ENCODE peak calls at places on chromosomes 12 and 14, in nine cellular contexts. K is neural progenitor cell; G is cerebellum; C is effector CD4-positive, alpha-beta T cell; Q is stimulated activated naive CD8-positive, alpha-beta T cell treated with anti-CD3 and anti-CD28 coated beads, Interleukin-15, amount 100 ng/mL, for 72 hours; N is HFF-Myc; D is EL; Y is activated CD8-positive, alpha-beta memory T cell treated with anti-CD3 and anti-CD28 coated beads for 4 hours; E is A172. T is an unnamed sample.

GRCh38 chr14:21528381-21529348 is 2.5 kb upstream of the SALL2 start:
- DNase-seq in K (no peak), G (no peak), C (no peak), Q (no peak), N (no peak), D (no peak), Y (no peak), E (no peak), T (no peak)

GRCh38 chr12:1013618-1014489 is 22.8 kb downstream of the ERC1 start:
- DNase-seq in K (no peak), G (no peak), C (no peak), Q (no peak), N (peak), D (peak), Y (no peak), E (peak), T (no peak)

GRCh38 chr12:88884600-88884999 is 304.3 kb upstream of the KITLG start:
- DNase-seq in K (no peak), G (no peak), C (no peak), Q (no peak), N (no peak), D (no peak), Y (no peak), E (no peak), T (no peak)

GRCh38 chr14:73397810-73398209 is 60.5 kb downstream of the NUMB start:
- DNase-seq in K (no peak), G (peak), C (no peak), Q (no peak), N (no peak), D (no peak), Y (no peak), E (no peak), T (no peak)

GRCh38 chr14:77307099-77307496 is 13.6 kb downstream of the POMT2 start:
- DNase-seq in K (no peak), G (no peak), C (no peak), Q (no peak), N (no peak), D (peak), Y (no peak), E (no peak), T (no peak)

GRCh38 chr14:65226824-65227604 is 124.7 kb upstream of the MAX start:
- DNase-seq in K (no peak), G (no peak), C (no peak), Q (no peak), N (no peak), D (peak), Y (no peak), E (no peak), T (no peak)

GRCh38 chr12:15469342-15469741 is 147.0 kb downstream of the PTPRO start:
- DNase-seq in K (no peak), G (no peak), C (no peak), Q (no peak), N (no peak), D (no peak), Y (no peak), E (no peak), T (no peak)

GRCh38 chr14:102691763-102692162 is 85.5 kb upstream of the TRAF3 start:
- DNase-seq in K (no peak), G (no peak), C (no peak), Q (no peak), N (no peak), D (no peak), Y (no peak), E (no peak), T (no peak)

GRCh38 chr12:94353130-94353529 is 106.5 kb downstream of the CEP83 start:
- DNase-seq in K (no peak), G (no peak), C (no peak), Q (no peak), N (no peak), D (no peak), Y (no peak), E (no peak), T (no peak)

GRCh38 chr12:106956048-106956935 is 585 bp downstream of the TMEM263 start:
- DNase-seq in K (peak), G (peak), C (peak), Q (peak), N (peak), D (peak), Y (no peak), E (peak), T (peak)

GRCh38 chr12:207804-208203 is 6.2 kb downstream of the SLC6A12 start:
- DNase-seq in K (no peak), G (no peak), C (no peak), Q (no peak), N (no peak), D (no peak), Y (no peak), E (no peak), T (no peak)

GRCh38 chr12:64080319-64081008 is 141.6 kb downstream of the KICS2 start:
- DNase-seq in K (no peak), G (no peak), C (no peak), Q (no peak), N (no peak), D (no peak), Y (no peak), E (no peak), T (no peak)

GRCh38 chr14:20477211-20477876 is 8.1 kb downstream of the PNP start:
- DNase-seq in K (no peak), G (no peak), C (peak), Q (no peak), N (no peak), D (peak), Y (no peak), E (peak), T (no peak)

GRCh38 chr14:84468153-84468552 is 1061.8 kb upstream of the FLRT2 start:
- DNase-seq in K (no peak), G (no peak), C (no peak), Q (no peak), N (peak), D (peak), Y (no peak), E (peak), T (no peak)

GRCh38 chr14:27002179-27002578 is 404.3 kb upstream of the NOVA1 start:
- DNase-seq in K (no peak), G (no peak), C (no peak), Q (no peak), N (no peak), D (no peak), Y (no peak), E (no peak), T (no peak)

GRCh38 chr14:74955229-74955999 is at the start of gene PGF:
- DNase-seq in K (peak), G (peak), C (peak), Q (no peak), N (no peak), D (peak), Y (no peak), E (no peak), T (no peak)

GRCh38 chr14:94174622-94175402 is 690 bp downstream of the PPP4R4 start:
- DNase-seq in K (peak), G (peak), C (no peak), Q (no peak), N (no peak), D (no peak), Y (no peak), E (no peak), T (no peak)

GRCh38 chr14:68495101-68495637 is 297.7 kb downstream of the ZFP36L1 start:
- DNase-seq in K (no peak), G (no peak), C (no peak), Q (no peak), N (no peak), D (peak), Y (no peak), E (no peak), T (no peak)

GRCh38 chr12:65990592-65990991 is 140.0 kb downstream of the LLPH start:
- DNase-seq in K (no peak), G (no peak), C (no peak), Q (no peak), N (no peak), D (no peak), Y (no peak), E (no peak), T (no peak)

GRCh38 chr14:84591827-84592540 is 938.0 kb upstream of the FLRT2 start:
- DNase-seq in K (no peak), G (no peak), C (no peak), Q (no peak), N (no peak), D (no peak), Y (no peak), E (peak), T (no peak)

GRCh38 chr12:12185424-12185823 is 81.4 kb downstream of the LRP6 start:
- DNase-seq in K (no peak), G (no peak), C (no peak), Q (no peak), N (no peak), D (no peak), Y (no peak), E (no peak), T (no peak)

GRCh38 chr12:26746315-26746714 is 86.7 kb downstream of the ITPR2 start:
- DNase-seq in K (no peak), G (no peak), C (no peak), Q (no peak), N (peak), D (peak), Y (no peak), E (peak), T (no peak)

GRCh38 chr12:107393043-107393725 is 292.4 kb upstream of the PWP1 start:
- DNase-seq in K (no peak), G (no peak), C (no peak), Q (peak), N (no peak), D (no peak), Y (no peak), E (peak), T (no peak)

GRCh38 chr12:88996389-88996788 is 355.9 kb downstream of the DUSP6 start:
- DNase-seq in K (no peak), G (no peak), C (no peak), Q (no peak), N (no peak), D (no peak), Y (no peak), E (no peak), T (no peak)

GRCh38 chr12:107277850-107278249 is 184.5 kb upstream of the CRY1 start:
- DNase-seq in K (no peak), G (no peak), C (no peak), Q (no peak), N (no peak), D (peak), Y (no peak), E (peak), T (no peak)

GRCh38 chr12:95663525-95663924 is 112.2 kb upstream of the USP44 start:
- DNase-seq in K (no peak), G (no peak), C (no peak), Q (no peak), N (no peak), D (no peak), Y (no peak), E (no peak), T (no peak)

GRCh38 chr12:91515944-91516739 is 333.5 kb upstream of the DCN start:
- DNase-seq in K (no peak), G (no peak), C (no peak), Q (no peak), N (no peak), D (no peak), Y (no peak), E (no peak), T (no peak)

GRCh38 chr12:712172-712863 is 40.1 kb upstream of the WNK1 start:
- DNase-seq in K (no peak), G (no peak), C (no peak), Q (no peak), N (no peak), D (no peak), Y (no peak), E (no peak), T (no peak)

GRCh38 chr12:54185919-54186318 is 2.9 kb downstream of the SMUG1 start:
- DNase-seq in K (no peak), G (no peak), C (no peak), Q (no peak), N (no peak), D (no peak), Y (no peak), E (no peak), T (no peak)

GRCh38 chr12:56530390-56531055 is 8.9 kb downstream of the RBMS2 start:
- DNase-seq in K (no peak), G (no peak), C (no peak), Q (no peak), N (no peak), D (no peak), Y (no peak), E (no peak), T (no peak)